ENCODE peak calls at places on chromosomes 12 and 14, in seven cellular contexts. P, R, D, H, N, V and A are unnamed samples.

GRCh38 chr12:131088701-131089525 is 135.2 kb downstream of the ADGRD1 start:
- DNase-seq in D (no peak), H (no peak), V (no peak), N (no peak), R (no peak), P (no peak), A (no peak)

GRCh38 chr14:50233335-50234250 is 2.2 kb upstream of the SOS2 start:
- DNase-seq in V (no peak), R (no peak), H (no peak), D (no peak), P (no peak), N (no peak), A (no peak)

GRCh38 chr12:65090461-65090860 is 30.6 kb downstream of the WIF1 start:
- DNase-seq in H (no peak), V (no peak), D (no peak), N (no peak), P (no peak), R (no peak), A (no peak)

GRCh38 chr14:91154851-91155625 is 41.2 kb downstream of the DGLUCY start:
- DNase-seq in P (peak), D (no peak), R (peak), V (peak), N (peak), H (peak), A (peak)

GRCh38 chr14:77663289-77663688 is 44.5 kb downstream of the ALKBH1 start:
- DNase-seq in D (no peak), P (peak), H (peak), V (no peak), N (no peak), R (peak), A (no peak)

GRCh38 chr12:45215419-45216296 is at the start of gene ANO6:
- DNase-seq in N (peak), D (no peak), V (peak), H (peak), P (peak), R (peak), A (peak)

GRCh38 chr12:57195655-57196371 is 20.8 kb upstream of the NXPH4 start:
- DNase-seq in P (no peak), H (no peak), R (no peak), N (no peak), D (no peak), V (no peak), A (no peak)

GRCh38 chr12:52032431-52032796 is 18.8 kb upstream of the NR4A1 start:
- DNase-seq in V (no peak), R (no peak), H (peak), N (peak), D (no peak), P (peak), A (peak)

GRCh38 chr12:67070307-67070600 is 198.9 kb upstream of the CAND1 start:
- DNase-seq in D (no peak), R (no peak), H (no peak), V (no peak), N (no peak), P (no peak), A (no peak)

GRCh38 chr14:84819528-84819927 is 710.4 kb upstream of the FLRT2 start:
- DNase-seq in R (no peak), P (no peak), H (no peak), D (no peak), N (no peak), V (no peak), A (no peak)